ENCODE peak calls at places on chromosomes 16 and 17, in ten cellular contexts. P is activated gamma-delta T cell treated with anti-CD3 and anti-CD28 coated beads, Interleukin-2, amount 50 U/mL, for 16 hours; S is skeletal muscle cell; B is SJCRH30; Z is OCI-LY7; G is endodermal cell; Q is left ventricle myocardium inferior; X is EL; W is activated CD4-positive, CD25-positive, alpha-beta regulatory T cell; I is kidney. T is an unnamed sample.

GRCh38 chr17:67434061-67434525 is 57.0 kb downstream of the PITPNC1 start:
- DNase-seq in X (no peak), G (no peak), I (no peak), S (no peak), B (no peak), P (peak), W (no peak), Q (peak), Z (no peak), T (no peak)

GRCh38 chr17:71188811-71189492 is 931.9 kb upstream of the SOX9 start:
- DNase-seq in X (peak), Q (no peak), I (no peak), B (peak), G (no peak), Z (no peak), P (no peak), W (no peak), S (peak), T (peak)

GRCh38 chr16:78227855-78228254 is 128.4 kb downstream of the WWOX start:
- DNase-seq in B (peak), X (no peak), P (no peak), W (no peak), Z (peak), Q (no peak), G (peak), S (no peak), I (no peak), T (no peak)

GRCh38 chr16:55571-56136 is 2.0 kb downstream of the SNRNP25 start:
- DNase-seq in X (no peak), W (no peak), S (no peak), B (no peak), G (no peak), Q (peak), Z (no peak), P (no peak), I (peak), T (no peak)

GRCh38 chr17:74379495-74380085 is 12.3 kb downstream of the GPR142 start:
- DNase-seq in B (peak), P (peak), X (peak), S (peak), Q (peak), G (peak), Z (peak), W (peak), I (peak), T (peak)

GRCh38 chr16:51166116-51166515 is 15.0 kb upstream of the SALL1 start:
- DNase-seq in P (no peak), Z (no peak), Q (no peak), I (no peak), X (no peak), B (no peak), G (no peak), W (no peak), S (no peak), T (no peak)

GRCh38 chr16:21611546-21612384 is 12.4 kb downstream of the METTL9 start:
- DNase-seq in P (no peak), B (no peak), X (no peak), I (no peak), G (no peak), Q (no peak), W (no peak), S (no peak), Z (no peak), T (no peak)

GRCh38 chr16:27503662-27504061 is 46.1 kb downstream of the GTF3C1 start:
- DNase-seq in W (no peak), S (no peak), Q (no peak), G (no peak), I (no peak), X (peak), B (no peak), Z (no peak), P (no peak), T (no peak)

GRCh38 chr17:81397314-81398169 is 2.3 kb downstream of the BAHCC1 start:
- DNase-seq in X (peak), P (no peak), S (no peak), W (no peak), I (no peak), G (peak), Q (no peak), B (peak), Z (no peak), T (peak)

GRCh38 chr16:78925071-78925714 is 675.3 kb downstream of the MAF start:
- DNase-seq in Q (peak), X (no peak), P (no peak), Z (peak), S (no peak), G (peak), W (peak), B (peak), I (no peak), T (no peak)

GRCh38 chr17:67800495-67800928 is 24.8 kb upstream of the BPTF start:
- DNase-seq in Q (peak), B (peak), I (peak), X (peak), P (no peak), S (peak), W (no peak), Z (peak), G (peak), T (peak)

GRCh38 chr17:38926290-38927070 is 1.1 kb downstream of the LASP1NB start:
- DNase-seq in I (no peak), X (no peak), Z (no peak), P (no peak), Q (no peak), S (no peak), G (peak), W (no peak), B (no peak), T (peak)

GRCh38 chr17:18258356-18259038 is at the start of gene FLII:
- DNase-seq in B (peak), Q (peak), Z (peak), P (peak), X (peak), G (peak), I (peak), S (no peak), W (peak), T (peak)

GRCh38 chr17:49734666-49735490 is 27.1 kb upstream of the SLC35B1 start:
- DNase-seq in G (no peak), B (no peak), Q (no peak), S (no peak), Z (no peak), P (no peak), W (no peak), X (no peak), I (no peak), T (no peak)

GRCh38 chr17:78588258-78589030 is 11.2 kb upstream of the DNAH17 start:
- DNase-seq in S (no peak), B (no peak), Q (no peak), P (no peak), I (no peak), Z (no peak), X (no peak), W (no peak), G (no peak), T (no peak)

GRCh38 chr17:51165680-51166197 is 472 bp upstream of the NME2 start:
- DNase-seq in G (no peak), P (no peak), W (no peak), S (no peak), Z (no peak), Q (no peak), I (peak), X (peak), B (no peak), T (no peak)

GRCh38 chr17:80529904-80530292 is 14.7 kb upstream of the RPTOR start:
- DNase-seq in S (no peak), P (no peak), W (no peak), G (no peak), Z (no peak), Q (no peak), I (no peak), X (peak), B (no peak), T (no peak)

GRCh38 chr17:18226284-18226945 is 980 bp downstream of the LLGL1 start:
- DNase-seq in P (no peak), S (no peak), W (no peak), B (no peak), X (peak), G (no peak), Q (no peak), Z (no peak), I (no peak), T (no peak)

GRCh38 chr17:78343433-78344201 is 16.3 kb downstream of the SOCS3 start:
- DNase-seq in S (no peak), W (peak), Z (peak), P (peak), Q (no peak), I (peak), G (peak), X (no peak), B (no peak), T (no peak)

GRCh38 chr16:86939609-86940008 is 361.3 kb downstream of the FOXL1 start:
- DNase-seq in G (no peak), X (no peak), P (no peak), S (no peak), I (no peak), Z (no peak), B (no peak), Q (no peak), W (no peak), T (no peak)

GRCh38 chr16:56591377-56592060 is 2.2 kb downstream of the MT3 start:
- DNase-seq in Z (no peak), P (no peak), Q (no peak), I (no peak), S (no peak), W (no peak), X (no peak), B (no peak), G (no peak), T (no peak)

GRCh38 chr17:69819316-69820087 is 255.5 kb upstream of the KCNJ16 start:
- DNase-seq in S (peak), Q (no peak), Z (no peak), W (no peak), P (no peak), B (peak), I (no peak), G (no peak), X (peak), T (peak)

GRCh38 chr17:78854508-78854907 is 13.9 kb upstream of the USP36 start:
- DNase-seq in X (no peak), Q (no peak), S (no peak), Z (no peak), P (no peak), B (no peak), W (no peak), G (no peak), I (no peak), T (no peak)

GRCh38 chr16:57192720-57193486 is 6.8 kb downstream of the RSPRY1 start:
- DNase-seq in G (no peak), X (peak), Z (no peak), Q (no peak), I (no peak), W (no peak), B (no peak), P (no peak), S (peak), T (peak)

GRCh38 chr17:48011405-48012150 is 26.0 kb downstream of the COPZ2 start:
- DNase-seq in X (peak), Q (no peak), G (peak), Z (peak), P (no peak), B (peak), I (no peak), S (no peak), W (no peak), T (peak)

GRCh38 chr16:67428146-67428731 is 2.7 kb upstream of the HSD11B2 start:
- DNase-seq in I (peak), X (peak), Z (peak), Q (peak), B (peak), G (peak), W (peak), P (peak), S (no peak), T (peak)

GRCh38 chr16:11452746-11453344 is 107.6 kb downstream of the RMI2 start:
- DNase-seq in S (no peak), Q (no peak), G (no peak), X (no peak), I (no peak), P (no peak), B (no peak), Z (no peak), W (no peak), T (no peak)